ENCODE peak calls at places on chromosome 7, in four cellular contexts. J, S, W and D are unnamed samples. For H3K4me1, the result is how much of the 10 kb centered on the place peaks cover.

GRCh38 chr7:9856668-9857067 is 1117.0 kb upstream of the PHF14 start:
- DNase-seq in J (no peak), S (no peak), W (no peak), D (no peak)

GRCh38 chr7:21106296-21106732 is 319.6 kb upstream of the SP8 start:
- DNase-seq in J (no peak), S (no peak), W (no peak), D (no peak)

GRCh38 chr7:12322287-12322902 is 81.3 kb downstream of the VWDE start:
- DNase-seq in J (no peak), S (no peak), W (no peak), D (no peak)

GRCh38 chr7:117248810-117249209 is 74.0 kb downstream of the WNT2 start:
- DNase-seq in J (no peak), S (no peak), W (no peak), D (no peak)

GRCh38 chr7:40306025-40306424 is 171.2 kb downstream of the SUGCT start:
- DNase-seq in J (no peak), S (no peak), W (no peak), D (no peak)

GRCh38 chr7:20826243-20826642 is 39.6 kb upstream of the SP8 start:
- DNase-seq in J (no peak), S (no peak), W (no peak), D (no peak)

GRCh38 chr7:128000048-128000447 is 31.2 kb downstream of the LRRC4 start:
- DNase-seq in J (no peak), S (no peak), W (no peak), D (no peak)

GRCh38 chr7:121620953-121621606 is 225.0 kb upstream of the FAM3C start:
- DNase-seq in J (no peak), S (no peak), W (no peak), D (no peak)

GRCh38 chr7:30698481-30698880 is 16.2 kb upstream of the CRHR2 start:
- DNase-seq in J (no peak), S (no peak), W (peak), D (no peak)

GRCh38 chr7:78203042-78203720 is 404.6 kb downstream of the PHTF2 start:
- DNase-seq in J (no peak), S (no peak), W (no peak), D (no peak)

GRCh38 chr7:7868245-7868899 is 100.2 kb upstream of the GLCCI1 start:
- DNase-seq in J (no peak), S (no peak), W (no peak), D (no peak)

GRCh38 chr7:111833461-111833860 is 271.2 kb upstream of the IMMP2L start:
- DNase-seq in J (no peak), S (no peak), W (no peak), D (no peak)

GRCh38 chr7:148492157-148492860 is 98.3 kb upstream of the C7orf33 start:
- DNase-seq in J (no peak), S (no peak), W (no peak), D (no peak)

GRCh38 chr7:112157072-112157471 is 49.1 kb downstream of the DOCK4 start:
- DNase-seq in J (no peak), S (no peak), W (no peak), D (no peak)

GRCh38 chr7:107502797-107503196 is 32.9 kb downstream of the GPR22 start:
- DNase-seq in J (no peak), S (no peak), W (no peak), D (no peak)

GRCh38 chr7:73681031-73681430 is 2.2 kb downstream of the DNAJC30 start:
- DNase-seq in J (no peak), S (no peak), W (no peak), D (no peak)

GRCh38 chr7:107471292-107472070 is 1.6 kb downstream of the GPR22 start:
- DNase-seq in J (no peak), S (no peak), W (no peak), D (no peak)

GRCh38 chr7:88217675-88218427 is 2.0 kb downstream of the SRI start:
- DNase-seq in J (no peak), S (no peak), W (no peak), D (no peak)

GRCh38 chr7:26449175-26450165 is 157.8 kb downstream of the SNX10 start:
- DNase-seq in J (no peak), S (no peak), W (no peak), D (no peak)

GRCh38 chr7:2573747-2574146 is 15.0 kb downstream of the IQCE start:
- DNase-seq in J (no peak), S (no peak), W (peak), D (no peak)

GRCh38 chr7:2575046-2575732 is 16.4 kb downstream of the IQCE start:
- DNase-seq in J (no peak), S (no peak), W (peak), D (no peak)

GRCh38 chr7:2577914-2578680 is 19.3 kb downstream of the IQCE start:
- DNase-seq in J (no peak), S (no peak), W (peak), D (no peak)

GRCh38 chr7:2576742-2577491 is 18.1 kb downstream of the IQCE start:
- DNase-seq in J (no peak), S (no peak), W (peak), D (no peak)

DNA sequence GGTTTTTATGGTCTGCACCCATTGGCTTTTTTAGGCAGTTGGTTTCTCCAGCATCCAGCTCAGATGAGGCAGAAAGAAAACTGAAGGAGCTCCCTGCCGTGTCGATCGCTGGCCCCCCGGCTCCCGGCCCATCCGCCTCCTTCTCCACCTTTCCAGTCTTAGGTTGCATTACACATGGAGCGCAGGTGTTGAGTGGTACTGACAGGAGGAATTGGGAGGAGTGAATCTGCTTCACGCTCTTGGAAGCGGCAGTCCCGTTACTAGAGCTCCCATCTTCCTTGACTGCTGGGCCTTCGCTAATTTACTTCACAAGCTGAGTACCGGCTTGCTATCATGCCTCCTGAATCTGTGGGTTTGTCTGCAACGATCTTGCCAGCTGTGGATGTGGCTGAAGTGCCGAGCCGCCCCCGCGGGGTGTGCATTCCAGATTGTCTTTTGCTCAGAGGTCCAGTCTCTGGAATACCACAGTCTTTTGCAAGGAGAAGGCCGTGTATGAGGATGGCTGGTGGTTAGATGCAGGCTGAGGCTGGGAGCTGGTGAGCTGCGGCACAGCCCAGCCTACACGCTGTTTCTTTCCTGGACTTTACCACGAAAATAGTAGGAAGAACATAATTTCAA is 17.1 kb downstream of the IQCE start:
- DNase-seq in J (no peak), S (no peak), W (peak), D (no peak)
- H3K4me3 ChIP-seq in J (no peak), S (no peak), W (no peak), D (no peak)

DNA sequence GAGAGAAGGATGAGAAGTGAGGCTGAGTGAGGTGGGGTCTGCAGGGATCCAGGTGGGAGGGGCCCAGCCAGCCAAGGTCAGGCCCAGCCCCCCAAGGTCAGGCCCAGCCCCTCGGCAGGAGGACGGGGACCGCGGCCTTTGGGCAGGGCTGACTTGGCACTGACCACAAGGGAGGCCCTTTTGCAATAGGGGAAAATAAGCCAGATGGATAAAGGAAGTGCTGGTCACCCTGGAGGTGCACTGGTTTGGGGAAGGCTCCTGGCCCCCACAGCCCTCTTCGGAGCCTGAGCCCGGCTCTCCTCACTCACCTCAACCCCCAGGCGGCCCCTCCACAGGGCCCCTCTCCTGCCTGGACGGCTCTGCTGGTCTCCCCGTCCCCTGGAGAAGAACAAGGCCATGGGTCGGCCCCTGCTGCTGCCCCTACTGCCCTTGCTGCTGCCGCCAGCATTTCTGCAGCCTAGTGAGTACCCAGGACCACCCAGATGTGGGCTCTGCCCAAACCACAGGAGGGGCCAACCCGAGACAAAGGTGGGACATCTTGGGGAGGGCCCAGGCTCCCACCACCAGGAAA is at the start of gene PILRA:
- DNase-seq in J (no peak), S (no peak), W (no peak), D (no peak)
- H3K27ac ChIP-seq in J (no peak), S (no peak), W (no peak), D (no peak)

GRCh38 chr7:22364023-22364422 is 7.1 kb upstream of the RAPGEF5 start:
- DNase-seq in J (no peak), S (no peak), W (no peak), D (no peak)

GRCh38 chr7:22364910-22365309 is 8.0 kb upstream of the RAPGEF5 start:
- DNase-seq in J (no peak), S (no peak), W (no peak), D (no peak)

GRCh38 chr7:22361320-22361719 is 4.4 kb upstream of the RAPGEF5 start:
- DNase-seq in J (no peak), S (no peak), W (no peak), D (no peak)

GRCh38 chr7:22359156-22359697 is 2.3 kb upstream of the RAPGEF5 start:
- DNase-seq in J (no peak), S (no peak), W (no peak), D (no peak)

DNA sequence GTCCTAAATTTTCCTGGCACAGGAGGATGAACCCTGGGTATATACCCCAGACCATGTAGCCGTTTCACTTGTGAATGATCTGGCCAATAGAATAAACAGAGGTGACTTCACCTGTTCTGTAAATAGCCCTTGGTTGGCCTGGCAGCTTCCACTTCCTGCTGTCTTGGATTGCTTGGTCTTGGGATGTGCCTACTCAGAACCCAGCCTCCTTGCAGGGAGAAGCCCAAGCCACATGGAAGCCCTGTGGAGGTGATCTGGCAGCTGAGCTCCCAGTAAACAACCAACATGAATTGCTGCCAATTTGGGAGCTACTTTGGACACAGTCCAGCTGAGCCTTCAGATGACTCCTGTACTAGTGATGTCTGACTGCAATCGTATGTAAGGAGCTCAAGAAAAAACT is 4.8 kb upstream of the RAPGEF5 start:
- DNase-seq in J (no peak), S (no peak), W (no peak), D (no peak)
- H3K4me1 ChIP-seq in J (under half), S (under half), W (under half), D (under half)

DNA sequence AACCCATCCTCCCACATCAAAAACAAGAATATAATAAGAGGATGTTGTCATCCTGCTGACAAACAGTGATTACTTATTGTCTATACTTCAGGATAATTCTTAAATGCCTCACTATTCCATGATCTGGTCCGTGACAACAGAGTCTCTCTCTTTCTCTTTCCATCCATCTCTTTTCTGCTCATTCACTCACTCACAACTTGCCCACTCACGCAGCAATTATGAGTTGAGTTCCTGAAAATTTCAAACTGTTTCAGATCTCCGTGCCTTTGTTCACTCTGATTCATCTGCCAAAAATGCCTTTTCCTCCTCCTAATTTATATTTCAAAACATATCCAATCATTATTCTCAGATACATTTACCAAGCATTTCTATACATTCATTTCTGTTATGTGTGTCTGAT is 1.4 kb downstream of the OR6B1 start:
- DNase-seq in J (no peak), S (no peak), W (no peak), D (no peak)
- H3K4me3 ChIP-seq in J (no peak), S (no peak), W (no peak), D (no peak)

DNA sequence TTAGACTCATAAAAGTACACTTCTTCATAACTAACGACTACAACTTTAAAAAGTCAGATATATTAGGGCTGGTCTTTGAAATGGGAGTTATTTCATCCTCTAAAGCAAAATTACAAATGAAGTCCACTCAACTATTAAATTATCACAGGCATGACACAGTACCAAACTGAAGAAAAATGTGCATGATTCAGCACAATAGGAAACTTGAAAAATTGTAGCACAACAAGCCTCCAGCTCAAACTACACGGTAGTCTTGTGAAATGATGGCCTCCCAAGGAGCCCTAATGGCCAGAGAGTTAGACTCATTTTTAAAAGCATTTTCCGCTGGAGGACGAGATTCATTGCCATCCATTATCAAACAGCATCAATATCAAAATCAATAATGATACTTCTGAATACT is 76.4 kb downstream of the MAGI2 start:
- DNase-seq in J (no peak), S (no peak), W (no peak), D (no peak)
- H3K27ac ChIP-seq in J (no peak), S (no peak), W (no peak), D (no peak)

DNA sequence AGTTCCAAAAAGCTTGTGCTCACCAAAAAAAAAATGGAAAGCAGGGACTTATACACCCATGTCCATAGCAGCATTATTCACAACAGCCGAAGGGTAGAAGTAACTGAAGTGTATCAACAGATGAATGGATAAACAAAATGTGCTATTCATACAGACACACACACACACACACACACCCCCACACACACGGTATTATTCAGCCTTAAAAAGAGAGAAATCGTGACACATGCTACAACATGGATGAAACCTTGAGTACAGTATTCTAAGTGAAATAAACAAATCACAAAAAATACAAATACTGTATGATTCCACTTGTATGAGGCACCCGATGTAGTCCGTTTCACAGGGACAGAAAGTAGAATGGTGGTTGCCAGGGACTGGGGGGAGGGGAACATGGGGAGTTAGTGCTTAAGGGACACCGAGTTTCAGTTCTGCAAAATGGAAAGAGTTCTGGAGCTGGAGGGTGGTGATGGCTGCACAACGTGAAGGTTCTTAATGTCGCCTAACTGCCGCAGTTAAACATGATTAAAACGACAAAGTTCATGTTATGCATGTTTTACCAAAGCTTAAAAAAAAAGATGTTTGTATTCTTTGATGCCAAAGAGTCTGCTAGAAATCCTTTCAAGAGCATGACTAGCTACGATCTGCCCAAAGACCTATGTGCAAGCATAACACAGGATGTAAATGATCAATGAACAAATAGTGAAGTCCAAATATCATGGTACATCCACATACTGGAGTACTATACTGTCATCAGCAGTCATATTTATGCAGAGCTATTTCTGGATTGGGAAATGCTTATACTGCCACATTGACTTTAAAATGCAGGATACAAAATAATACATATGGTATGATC is 7.2 kb downstream of the TNS3 start:
- DNase-seq in J (no peak), S (no peak), W (no peak), D (no peak)
- H3K4me1 ChIP-seq in J (under half), S (under half), W (under half), D (half or more)

GRCh38 chr7:94374721-94375120 is 20.0 kb upstream of the COL1A2 start:
- DNase-seq in J (no peak), S (no peak), W (no peak), D (no peak)

GRCh38 chr7:94374231-94374630 is 20.5 kb upstream of the COL1A2 start:
- DNase-seq in J (no peak), S (no peak), W (peak), D (no peak)

GRCh38 chr7:94375167-94375566 is 19.5 kb upstream of the COL1A2 start:
- DNase-seq in J (no peak), S (no peak), W (no peak), D (no peak)

GRCh38 chr7:94376281-94376680 is 18.4 kb upstream of the COL1A2 start:
- DNase-seq in J (no peak), S (no peak), W (no peak), D (no peak)

DNA sequence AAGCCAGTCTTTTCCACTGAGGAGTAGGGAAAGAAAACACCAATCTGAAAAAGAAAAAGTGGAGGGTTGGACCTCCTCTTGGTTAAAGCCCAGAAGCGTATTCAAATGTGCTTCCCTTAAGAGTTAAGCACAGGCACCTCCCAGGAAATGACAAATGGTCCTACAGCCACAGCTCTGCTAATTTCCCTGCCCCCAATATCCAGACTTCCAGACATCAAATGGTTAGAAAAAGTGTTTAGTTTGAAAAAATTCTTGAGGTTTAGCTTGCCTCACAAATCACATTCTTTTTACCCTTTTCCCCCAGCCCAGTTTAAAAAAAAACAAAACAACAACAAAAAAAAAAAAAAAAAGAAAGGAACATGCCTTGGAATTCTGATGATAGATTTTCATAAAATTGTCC is 19.0 kb upstream of the COL1A2 start:
- DNase-seq in J (no peak), S (no peak), W (no peak), D (no peak)
- H3K4me3 ChIP-seq in J (no peak), S (no peak), W (peak), D (peak)

GRCh38 chr7:75943864-75944263 is 28.9 kb downstream of the POR start:
- DNase-seq in J (no peak), S (no peak), W (no peak), D (no peak)

GRCh38 chr7:75948179-75948578 is 33.2 kb downstream of the POR start:
- DNase-seq in J (no peak), S (no peak), W (no peak), D (no peak)

GRCh38 chr7:75944507-75944906 is 29.6 kb downstream of the POR start:
- DNase-seq in J (no peak), S (no peak), W (no peak), D (no peak)

GRCh38 chr7:75945297-75946168 is 30.6 kb downstream of the POR start:
- DNase-seq in J (no peak), S (no peak), W (no peak), D (no peak)

GRCh38 chr7:75946207-75946855 is 31.4 kb downstream of the POR start:
- DNase-seq in J (no peak), S (no peak), W (no peak), D (no peak)
- H3K27ac ChIP-seq in J (no peak), S (no peak), W (no peak), D (peak)